ENCODE peak calls at places on chromosomes 1 and 21, in ten cellular contexts. F, C, Q, K, Z, X, G, R, N and L are unnamed samples.

GRCh38 chr1:198493324-198493723 is 47.2 kb downstream of the ATP6V1G3 start:
- DNase-seq in R (peak; percentile 71), F (no peak), G (no peak), C (no peak), N (no peak), Q (no peak), K (no peak), Z (no peak), X (no peak), L (no peak)

GRCh38 chr1:46718727-46719622 is at the start of gene EFCAB14:
- DNase-seq in G (peak; percentile 83), Q (peak; percentile 97), R (peak; percentile 92), K (peak; percentile 93), Z (peak; percentile 91), C (peak; percentile 93), N (peak; percentile 76), F (peak; percentile 97), X (peak; percentile 98), L (peak; percentile 65)

GRCh38 chr1:76269175-76269574 is 194.6 kb downstream of the ST6GALNAC3 start:
- DNase-seq in Q (no peak), K (no peak), Z (no peak), C (peak; percentile 16), G (peak; percentile 40), F (no peak), X (no peak), R (peak; percentile 14), N (no peak), L (no peak)

GRCh38 chr21:16517380-16517779 is 787.6 kb downstream of the USP25 start:
- DNase-seq in G (no peak), Q (no peak), K (no peak), Z (no peak), F (no peak), C (no peak), X (no peak), R (no peak), N (no peak), L (no peak)

GRCh38 chr1:169892819-169893644 is 664 bp downstream of the SCYL3 start:
- DNase-seq in X (no peak), Z (no peak), K (no peak), R (peak; percentile 34), F (peak; percentile 61), N (no peak), G (no peak), Q (peak; percentile 67), C (peak; percentile 43), L (no peak)

GRCh38 chr1:172629170-172629569 is 29.7 kb upstream of the FASLG start:
- DNase-seq in X (no peak), R (no peak), K (no peak), Q (no peak), G (no peak), F (no peak), C (no peak), N (no peak), Z (no peak), L (no peak)

GRCh38 chr1:241837901-241838300 is 10.1 kb upstream of the EXO1 start:
- DNase-seq in R (peak; percentile 94), X (no peak), Z (no peak), N (no peak), C (peak; percentile 94), Q (no peak), F (no peak), K (no peak), G (peak; percentile 39), L (no peak)

GRCh38 chr1:23816932-23817331 is 8.3 kb downstream of the HMGCL start:
- DNase-seq in G (no peak), X (no peak), C (no peak), K (no peak), Z (no peak), N (no peak), F (no peak), R (no peak), Q (no peak), L (no peak)

GRCh38 chr1:224199679-224200078 is 16.6 kb downstream of the DEGS1 start:
- DNase-seq in C (no peak), F (no peak), R (no peak), Q (no peak), Z (no peak), X (no peak), N (no peak), G (peak; percentile 65), K (no peak), L (no peak)

GRCh38 chr1:20578721-20579380 is 10.0 kb upstream of the CDA start:
- DNase-seq in K (no peak), X (no peak), Z (no peak), N (no peak), F (no peak), R (peak; percentile 78), G (peak; percentile 46), Q (no peak), C (no peak), L (no peak)

GRCh38 chr1:93716974-93717373 is 35.3 kb upstream of the BCAR3 start:
- DNase-seq in F (no peak), R (peak; percentile 76), Z (no peak), X (no peak), G (peak; percentile 41), C (no peak), Q (no peak), N (no peak), K (no peak), L (no peak)

GRCh38 chr1:246888522-246888921 is 43.2 kb downstream of the AHCTF1 start:
- DNase-seq in Z (no peak), N (no peak), G (no peak), X (no peak), Q (no peak), K (no peak), C (no peak), F (no peak), R (no peak), L (no peak)

GRCh38 chr1:161092621-161093028 is 3.3 kb upstream of the NECTIN4 start:
- DNase-seq in C (no peak), K (no peak), X (no peak), R (peak; percentile 64), N (no peak), Z (no peak), F (no peak), Q (no peak), G (peak; percentile 36), L (no peak)

GRCh38 chr1:229411434-229412055 is 22.3 kb downstream of the ACTA1 start:
- DNase-seq in N (no peak), Z (no peak), R (no peak), F (no peak), Q (no peak), K (no peak), X (no peak), C (no peak), G (no peak), L (no peak)

GRCh38 chr21:30831194-30831765 is 1.7 kb upstream of the KRTAP7-1 start:
- DNase-seq in F (no peak), X (no peak), K (no peak), Z (no peak), G (no peak), R (no peak), N (peak; percentile 19), C (no peak), Q (no peak), L (no peak)

GRCh38 chr1:30129001-30129408 is 594.4 kb downstream of the MATN1 start:
- DNase-seq in F (peak; percentile 43), Z (no peak), K (no peak), G (no peak), R (no peak), N (no peak), C (no peak), X (no peak), Q (no peak), L (no peak)

GRCh38 chr1:143497374-143497747 is 474.4 kb downstream of the FAM72C start:
- DNase-seq in X (peak; percentile 4), Q (peak; percentile 17), F (peak; percentile 20), N (no peak), G (no peak), C (no peak), Z (no peak), K (no peak), R (no peak), L (no peak)

GRCh38 chr1:226034482-226034881 is 28.0 kb upstream of the H3-3A start:
- DNase-seq in Q (peak; percentile 77), N (peak; percentile 19), C (peak; percentile 76), Z (no peak), G (no peak), R (peak; percentile 89), X (peak; percentile 77), F (peak; percentile 88), K (peak; percentile 68), L (peak; percentile 85)

GRCh38 chr1:16181887-16182719 is 26.2 kb upstream of the EPHA2 start:
- DNase-seq in Q (peak; percentile 90), K (no peak), F (peak; percentile 85), Z (no peak), X (peak; percentile 86), R (peak; percentile 96), G (peak; percentile 92), N (no peak), C (peak; percentile 92), L (peak; percentile 68)

GRCh38 chr1:3319874-3320245 is 134.6 kb upstream of the ARHGEF16 start:
- DNase-seq in Q (no peak), C (peak; percentile 67), F (peak; percentile 12), N (peak; percentile 44), Z (no peak), K (no peak), G (peak; percentile 45), X (no peak), R (peak; percentile 70), L (no peak)

GRCh38 chr1:203289281-203289981 is 15.9 kb upstream of the BTG2 start:
- DNase-seq in R (no peak), X (peak; percentile 51), Q (no peak), C (no peak), K (no peak), G (no peak), F (no peak), N (peak; percentile 51), Z (peak; percentile 99), L (no peak)

GRCh38 chr1:221284028-221284427 is 404.8 kb downstream of the HLX start:
- DNase-seq in C (peak; percentile 53), G (peak; percentile 78), Q (no peak), R (peak; percentile 72), Z (no peak), N (no peak), F (no peak), K (no peak), X (no peak), L (no peak)

GRCh38 chr1:65979145-65979544 is 186.4 kb downstream of the PDE4B start:
- DNase-seq in K (peak; percentile 75), C (peak; percentile 30), Z (no peak), G (no peak), Q (no peak), X (no peak), F (no peak), N (no peak), R (no peak), L (no peak)

GRCh38 chr1:149962039-149962647 is 25.5 kb upstream of the MTMR11 start:
- DNase-seq in F (no peak), R (peak; percentile 82), X (no peak), G (peak; percentile 84), Z (peak; percentile 34), N (peak; percentile 84), Q (no peak), C (peak; percentile 85), K (peak; percentile 28), L (no peak)

GRCh38 chr1:170168263-170168662 is 22.5 kb downstream of the NTMT2 start:
- DNase-seq in Q (no peak), R (peak; percentile 55), N (no peak), K (no peak), X (no peak), Z (no peak), F (no peak), G (peak; percentile 38), C (peak; percentile 77), L (no peak)